ENCODE peak calls at places on chromosomes 6 and 20, in nine cellular contexts. X, O, K, Q, F, R, P, S and U are unnamed samples.

GRCh38 chr6:139334791-139335446 is 39.5 kb downstream of the CITED2 start:
- DNase-seq in X (no peak), O (no peak), K (no peak), Q (peak; percentile 97), F (peak; percentile 96), R (no peak), P (no peak), S (no peak), U (no peak)

GRCh38 chr20:63522091-63522868 is 1.7 kb downstream of the PPDPF start:
- DNase-seq in X (no peak), O (no peak), K (no peak), Q (no peak), F (no peak), R (no peak), P (no peak), S (peak; percentile 53), U (peak; percentile 14)

GRCh38 chr6:36029464-36029863 is 1.9 kb downstream of the MAPK14 start:
- DNase-seq in X (no peak), O (no peak), K (no peak), Q (peak; percentile 59), F (peak; percentile 91), R (no peak), P (no peak), S (no peak), U (no peak)

GRCh38 chr6:148364056-148364844 is 21.6 kb downstream of the SASH1 start:
- DNase-seq in X (no peak), O (no peak), K (no peak), Q (peak; percentile 76), F (peak; percentile 86), R (no peak), P (no peak), S (no peak), U (peak; percentile 37)

GRCh38 chr6:131062245-131063027 is 609 bp downstream of the EPB41L2 start:
- DNase-seq in X (no peak), O (peak; percentile 47), K (peak; percentile 49), Q (no peak), F (peak; percentile 31), R (peak; percentile 34), P (peak; percentile 56), S (peak; percentile 59), U (peak; percentile 23)

GRCh38 chr6:34390531-34391013 is 1.9 kb downstream of the NUDT3 start:
- DNase-seq in X (no peak), O (no peak), K (no peak), Q (no peak), F (no peak), R (no peak), P (no peak), S (no peak), U (no peak)

GRCh38 chr6:16205377-16206144 is 32.8 kb upstream of the GMPR start:
- DNase-seq in X (no peak), O (no peak), K (no peak), Q (peak; percentile 95), F (peak; percentile 84), R (no peak), P (peak; percentile 94), S (no peak), U (no peak)

GRCh38 chr6:13873288-13874190 is 51.2 kb upstream of the RNF182 start:
- DNase-seq in X (peak; percentile 64), O (peak; percentile 43), K (peak; percentile 82), Q (no peak), F (peak; percentile 35), R (peak; percentile 78), P (peak; percentile 49), S (peak; percentile 70), U (peak; percentile 41)

GRCh38 chr20:32006841-32007786 is 3.1 kb upstream of the CCM2L start:
- DNase-seq in X (no peak), O (no peak), K (no peak), Q (no peak), F (no peak), R (no peak), P (no peak), S (no peak), U (no peak)

GRCh38 chr6:3209114-3210023 is 18.1 kb downstream of the TUBB2B start:
- DNase-seq in X (no peak), O (no peak), K (peak; percentile 70), Q (peak; percentile 99), F (peak; percentile 93), R (no peak), P (peak; percentile 42), S (peak; percentile 67), U (peak; percentile 61)

GRCh38 chr20:17835941-17836861 is 132.4 kb downstream of the SNX5 start:
- DNase-seq in X (peak; percentile 78), O (peak; percentile 60), K (no peak), Q (peak; percentile 96), F (peak; percentile 99), R (peak; percentile 47), P (no peak), S (peak; percentile 90), U (peak; percentile 88)

GRCh38 chr6:149268768-149269167 is 48.7 kb upstream of the TAB2 start:
- DNase-seq in X (no peak), O (no peak), K (no peak), Q (peak; percentile 30), F (no peak), R (no peak), P (no peak), S (no peak), U (no peak)

DNA sequence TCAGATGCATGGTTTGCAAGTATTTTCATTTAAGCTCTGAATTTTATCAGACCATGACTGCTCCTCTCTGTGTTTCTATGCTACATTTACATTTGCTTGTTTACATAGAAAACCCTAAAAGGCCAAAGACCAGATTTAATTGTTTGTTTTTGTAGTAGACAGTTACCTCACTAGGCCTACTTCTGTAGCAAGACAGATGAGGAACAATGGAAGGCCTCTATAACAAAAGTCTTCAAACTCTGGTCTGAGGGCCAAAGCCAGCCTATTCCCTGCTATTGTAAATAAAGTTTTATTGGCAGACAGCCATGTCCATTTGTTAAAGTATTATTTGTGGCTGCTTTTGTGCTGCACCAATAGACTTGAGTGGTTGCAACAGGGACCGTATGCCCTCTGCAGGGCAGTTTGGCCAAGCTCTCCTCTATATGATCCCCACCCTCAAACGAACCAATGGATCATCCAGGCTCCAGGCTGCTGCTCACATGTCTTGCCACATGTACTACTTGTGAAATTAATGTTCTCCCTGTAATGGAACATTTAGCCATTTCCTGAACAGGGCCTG is 182.0 kb downstream of the DOK5 start:
- DNase-seq in X (no peak), O (no peak), K (no peak), Q (no peak), F (peak; percentile 23), R (no peak), P (no peak), S (no peak), U (no peak)
- TF ChIP-seq CTCF in X (no peak), O (no peak), K (no peak), Q (peak; percentile 19), F (no peak), R (no peak), P (no peak), S (no peak), U (no peak)

GRCh38 chr6:37110455-37111155 is 59.3 kb upstream of the PIM1 start:
- DNase-seq in X (no peak), O (peak; percentile 56), K (no peak), Q (peak; percentile 23), F (peak; percentile 57), R (no peak), P (no peak), S (no peak), U (no peak)
- H3K4me3 ChIP-seq in X (no peak overlapping the region), O (no peak overlapping the region), K (no peak overlapping the region), Q (no peak overlapping the region), F (no peak overlapping the region), R (no peak overlapping the region), P (no peak overlapping the region), S (no peak overlapping the region), U (no peak overlapping the region)

DNA sequence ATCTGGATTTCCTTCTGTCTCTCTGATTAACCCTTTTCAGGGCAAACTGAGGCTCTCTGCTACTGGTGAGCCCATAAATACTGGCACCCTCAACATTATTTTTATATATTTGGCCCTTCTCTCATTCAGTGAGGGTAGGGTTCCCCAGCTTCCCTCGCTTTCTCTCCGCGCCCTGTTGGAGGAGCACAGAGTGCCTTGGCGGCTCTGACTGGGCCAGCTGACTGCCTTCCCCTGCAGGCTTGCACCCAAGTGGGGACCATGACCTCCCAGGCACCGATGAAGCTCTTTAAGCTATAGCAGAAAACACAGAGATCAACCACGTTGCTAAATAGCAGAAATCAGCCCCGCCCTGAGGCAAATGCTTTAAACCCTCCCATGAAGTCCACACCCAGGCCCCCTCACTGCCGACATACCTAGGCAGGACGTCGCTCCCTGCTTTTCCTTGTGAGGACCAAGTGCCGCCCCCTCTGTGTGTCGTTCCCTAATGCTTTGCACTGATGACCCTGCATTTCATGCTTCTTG is 105.0 kb downstream of the HUS1B start:
- DNase-seq in X (no peak), O (no peak), K (no peak), Q (no peak), F (no peak), R (no peak), P (no peak), S (no peak), U (no peak)
- H3K27ac ChIP-seq in X (no peak overlapping the region), O (no peak overlapping the region), K (no peak overlapping the region), Q (no peak overlapping the region), F (no peak overlapping the region), R (no peak overlapping the region), P (no peak overlapping the region), S (no peak overlapping the region), U (no peak overlapping the region)

GRCh38 chr6:113110211-113110610 is 746.9 kb upstream of the MARCKS start:
- DNase-seq in X (no peak), O (no peak), K (no peak), Q (no peak), F (no peak), R (no peak), P (no peak), S (no peak), U (no peak)
- TF ChIP-seq CTCF in X (no peak), O (no peak), K (no peak), Q (no peak), F (no peak), R (no peak), P (no peak), S (no peak), U (no peak)